ENCODE peak calls at places on chromosomes 6 and 20, in five cellular contexts. V, A, S, Z and P are unnamed samples.

GRCh38 chr20:44618318-44618731 is 33.2 kb downstream of the ADA start:
- DNase-seq in A (no peak), S (no peak), V (peak), Z (no peak), P (no peak)

GRCh38 chr20:38387953-38388352 is 41.7 kb downstream of the LBP start:
- DNase-seq in A (no peak), Z (no peak), V (no peak), S (no peak), P (no peak)

GRCh38 chr6:148329568-148330299 is 12.9 kb upstream of the SASH1 start:
- DNase-seq in Z (no peak), S (no peak), V (no peak), A (no peak), P (no peak)

GRCh38 chr20:16672299-16672698 is 57.5 kb upstream of the SNRPB2 start:
- DNase-seq in V (no peak), Z (no peak), S (no peak), A (no peak), P (no peak)

GRCh38 chr20:50516180-50516934 is 6.2 kb downstream of the PTPN1 start:
- DNase-seq in S (no peak), Z (no peak), V (no peak), A (no peak), P (no peak)

GRCh38 chr6:2935566-2936291 is 32.6 kb upstream of the SERPINB9 start:
- DNase-seq in A (no peak), S (no peak), Z (no peak), V (no peak), P (no peak)

GRCh38 chr20:1994627-1995026 is 769 bp upstream of the PDYN start:
- DNase-seq in Z (no peak), A (no peak), S (no peak), V (no peak), P (no peak)

GRCh38 chr6:44002591-44003344 is 124.5 kb downstream of the MRPL14 start:
- DNase-seq in V (peak), A (no peak), Z (peak), S (no peak), P (no peak)

GRCh38 chr6:88365230-88365629 is 199.1 kb upstream of the CNR1 start:
- DNase-seq in V (no peak), A (no peak), S (no peak), Z (no peak), P (no peak)

GRCh38 chr6:128204621-128205020 is 303.8 kb upstream of the THEMIS start:
- DNase-seq in S (no peak), A (no peak), Z (no peak), V (no peak), P (no peak)

GRCh38 chr20:35342154-35342769 is 50.0 kb upstream of the FAM83C start:
- DNase-seq in V (no peak), A (no peak), S (no peak), Z (no peak), P (no peak)

GRCh38 chr6:124955108-124955851 is 7.0 kb upstream of the RNF217 start:
- DNase-seq in V (no peak), A (no peak), S (no peak), Z (no peak), P (no peak)

GRCh38 chr6:37173573-37174195 is 3.7 kb downstream of the PIM1 start:
- DNase-seq in A (no peak), S (no peak), Z (no peak), V (peak), P (no peak)

GRCh38 chr6:68689910-68690309 is 54.8 kb downstream of the ADGRB3 start:
- DNase-seq in A (no peak), V (no peak), S (peak), Z (no peak), P (no peak)

GRCh38 chr20:57663241-57663640 is 43.0 kb upstream of the ZBP1 start:
- DNase-seq in A (no peak), Z (no peak), V (peak), S (no peak), P (no peak)

GRCh38 chr6:129498950-129499870 is 210.8 kb downstream of the ARHGAP18 start:
- DNase-seq in V (no peak), Z (no peak), S (no peak), A (no peak), P (peak)

GRCh38 chr6:149586149-149586548 is 20.0 kb downstream of the GINM1 start:
- DNase-seq in A (no peak), Z (no peak), V (no peak), S (no peak), P (no peak)

GRCh38 chr6:6915219-6915618 is 192.5 kb upstream of the RREB1 start:
- DNase-seq in Z (no peak), A (no peak), S (no peak), V (no peak), P (no peak)

GRCh38 chr6:36227379-36228344 is 31.1 kb downstream of the BRPF3 start:
- DNase-seq in V (no peak), Z (no peak), A (no peak), S (no peak), P (no peak)

GRCh38 chr6:158314737-158315136 is 2.5 kb downstream of the TULP4 start:
- DNase-seq in A (no peak), Z (no peak), V (no peak), S (no peak), P (no peak)

GRCh38 chr6:114085206-114085605 is 114.3 kb upstream of the HDAC2 start:
- DNase-seq in S (no peak), V (no peak), Z (no peak), A (no peak), P (no peak)

GRCh38 chr6:5108068-5108467 is 22.9 kb downstream of the PPP1R3G start:
- DNase-seq in A (peak), Z (no peak), V (no peak), S (no peak), P (no peak)

GRCh38 chr6:18062733-18063132 is 59.7 kb downstream of the NHLRC1 start:
- DNase-seq in A (no peak), Z (no peak), V (no peak), S (no peak), P (no peak)